ENCODE peak calls at places on chromosomes 16 and 17, in five cellular contexts. X, D, H, M and Q are unnamed samples.

GRCh38 chr17:1040216-1040600 is 43.3 kb downstream of the TIMM22 start:
- DNase-seq in X (no peak), D (no peak), H (no peak), M (no peak), Q (no peak)

GRCh38 chr17:56779898-56780777 is 53.6 kb downstream of the C17orf67 start:
- DNase-seq in X (peak), D (peak), H (peak), M (no peak), Q (peak)

GRCh38 chr17:79749156-79749815 is 18.5 kb downstream of the ENPP7 start:
- DNase-seq in X (no peak), D (no peak), H (no peak), M (no peak), Q (no peak)

GRCh38 chr17:27155866-27156265 is 138.0 kb upstream of the WSB1 start:
- DNase-seq in X (no peak), D (no peak), H (no peak), M (no peak), Q (no peak)

GRCh38 chr17:82388223-82388921 is 16.8 kb downstream of the UTS2R start:
- DNase-seq in X (no peak), D (peak), H (peak), M (no peak), Q (no peak)

GRCh38 chr17:64212122-64212521 is 50.9 kb downstream of the TEX2 start:
- DNase-seq in X (no peak), D (no peak), H (no peak), M (no peak), Q (no peak)

GRCh38 chr17:27407916-27408846 is 48.1 kb upstream of the KSR1 start:
- DNase-seq in X (no peak), D (no peak), H (no peak), M (no peak), Q (no peak)

GRCh38 chr16:29668267-29668666 is 5.2 kb downstream of the SPN start:
- DNase-seq in X (no peak), D (no peak), H (no peak), M (no peak), Q (no peak)

GRCh38 chr17:35731932-35732805 is 730 bp downstream of the RASL10B start:
- DNase-seq in X (no peak), D (peak), H (no peak), M (no peak), Q (no peak)

GRCh38 chr17:46876353-46876887 is 25.0 kb downstream of the WNT9B start:
- DNase-seq in X (no peak), D (peak), H (peak), M (no peak), Q (no peak)

GRCh38 chr16:82232806-82233205 is 62.8 kb upstream of the MPHOSPH6 start:
- DNase-seq in X (no peak), D (no peak), H (no peak), M (no peak), Q (no peak)

GRCh38 chr16:17768257-17768656 is 297.5 kb upstream of the XYLT1 start:
- DNase-seq in X (no peak), D (no peak), H (no peak), M (no peak), Q (no peak)

GRCh38 chr16:66189951-66190350 is 176.5 kb upstream of the CDH5 start:
- DNase-seq in X (no peak), D (no peak), H (no peak), M (no peak), Q (no peak)

GRCh38 chr16:88303890-88304819 is 78.6 kb upstream of the ZNF469 start:
- DNase-seq in X (no peak), D (no peak), H (peak), M (no peak), Q (no peak)

GRCh38 chr16:22195695-22196558 is 10.2 kb upstream of the EEF2K start:
- DNase-seq in X (peak), D (peak), H (peak), M (peak), Q (no peak)

GRCh38 chr16:71357681-71358080 is 842 bp upstream of the CALB2 start:
- DNase-seq in X (no peak), D (peak), H (no peak), M (no peak), Q (no peak)

GRCh38 chr17:4584125-4584834 is at the start of gene SMTNL2:
- DNase-seq in X (no peak), D (peak), H (peak), M (no peak), Q (no peak)

GRCh38 chr16:16045879-16046278 is 96.5 kb downstream of the ABCC1 start:
- DNase-seq in X (no peak), D (peak), H (no peak), M (no peak), Q (peak)

GRCh38 chr17:58324409-58325288 is 3.9 kb downstream of the TSPOAP1 start:
- DNase-seq in X (no peak), D (peak), H (no peak), M (no peak), Q (no peak)

GRCh38 chr16:566475-567361 is at the start of gene NHLRC4:
- DNase-seq in X (no peak), D (peak), H (peak), M (no peak), Q (peak)

GRCh38 chr16:83994087-83994486 is 26.0 kb downstream of the NECAB2 start:
- DNase-seq in X (no peak), D (no peak), H (no peak), M (no peak), Q (peak)

GRCh38 chr16:21088646-21089538 is 61.8 kb downstream of the DNAH3 start:
- DNase-seq in X (no peak), D (no peak), H (no peak), M (no peak), Q (no peak)

GRCh38 chr17:32958418-32958817 is 30.5 kb downstream of the TMEM98 start:
- DNase-seq in X (no peak), D (no peak), H (no peak), M (no peak), Q (no peak)

GRCh38 chr17:66970140-66970539 is 5.6 kb downstream of the CACNG4 start:
- DNase-seq in X (no peak), D (no peak), H (no peak), M (no peak), Q (no peak)

GRCh38 chr17:73290399-73291259 is 21.2 kb downstream of the CDC42EP4 start:
- DNase-seq in X (no peak), D (no peak), H (no peak), M (no peak), Q (no peak)

GRCh38 chr16:56282455-56282854 is 91.2 kb downstream of the GNAO1 start:
- DNase-seq in X (no peak), D (no peak), H (no peak), M (no peak), Q (peak)

GRCh38 chr16:11138769-11139623 is 117.0 kb downstream of the SOCS1 start:
- DNase-seq in X (no peak), D (no peak), H (no peak), M (no peak), Q (no peak)

GRCh38 chr17:36529121-36529520 is 5.5 kb downstream of the MYO19 start:
- DNase-seq in X (no peak), D (no peak), H (no peak), M (no peak), Q (no peak)

GRCh38 chr17:37261286-37261685 is 114.5 kb upstream of the C17orf78 start:
- DNase-seq in X (no peak), D (no peak), H (no peak), M (no peak), Q (no peak)

GRCh38 chr17:38577244-38577643 is 28.5 kb downstream of the SRCIN1 start:
- DNase-seq in X (no peak), D (no peak), H (no peak), M (no peak), Q (no peak)

GRCh38 chr16:49281843-49282642 is 405 bp upstream of the CBLN1 start:
- DNase-seq in X (peak), D (peak), H (peak), M (no peak), Q (no peak)

DNA sequence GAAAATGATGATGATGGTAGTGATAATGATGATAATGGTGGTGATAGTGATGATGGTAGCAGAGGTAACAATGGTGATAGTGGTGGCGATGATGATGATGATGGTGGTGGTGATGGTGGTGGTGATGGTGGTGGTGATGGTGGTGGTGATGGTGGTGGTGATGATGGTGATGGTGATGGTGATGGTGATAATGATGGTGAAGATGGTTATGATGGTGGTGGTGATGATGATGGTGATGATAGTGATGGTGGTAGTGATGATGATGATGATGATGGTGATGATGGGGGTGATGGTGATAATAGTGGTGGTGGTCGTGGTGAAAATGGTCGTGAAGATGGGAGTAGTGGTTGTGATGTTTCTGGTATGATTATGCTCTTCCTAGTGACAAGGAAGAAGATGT is 581.8 kb downstream of the HS3ST4 start:
- DNase-seq in X (no peak), D (no peak), H (no peak), M (no peak), Q (no peak)
- TF ChIP-seq GABPA in X (no peak), D (no peak), H (no peak), M (no peak), Q (no peak)

GRCh38 chr16:78461087-78461486 is 361.6 kb downstream of the WWOX start:
- DNase-seq in X (no peak), D (no peak), H (no peak), M (no peak), Q (no peak)

GRCh38 chr16:78461496-78461938 is 362.1 kb downstream of the WWOX start:
- DNase-seq in X (no peak), D (no peak), H (no peak), M (no peak), Q (no peak)

GRCh38 chr16:78460428-78460827 is 361.0 kb downstream of the WWOX start:
- DNase-seq in X (no peak), D (no peak), H (no peak), M (no peak), Q (no peak)

GRCh38 chr16:78455861-78456260 is 356.4 kb downstream of the WWOX start:
- DNase-seq in X (no peak), D (no peak), H (no peak), M (no peak), Q (no peak)

DNA sequence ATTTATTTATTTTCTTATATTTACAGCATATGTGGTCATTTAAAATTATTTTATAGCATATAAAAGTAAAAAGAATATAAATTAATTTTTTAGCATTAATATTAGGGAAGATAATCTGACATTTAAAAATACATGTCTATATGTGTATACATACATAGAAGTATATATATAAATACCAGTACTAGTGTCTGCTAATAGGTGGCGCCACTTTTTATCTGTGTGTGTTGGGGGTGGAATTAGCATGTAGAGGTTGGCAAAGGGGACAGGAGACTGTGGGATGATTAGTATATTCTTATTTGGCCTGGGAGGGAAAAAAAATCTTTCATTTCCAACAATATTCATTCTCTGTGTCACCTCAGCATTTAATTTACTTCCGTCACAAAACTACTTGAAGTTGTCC is 359.1 kb downstream of the WWOX start:
- DNase-seq in X (no peak), D (no peak), H (no peak), M (no peak), Q (no peak)
- TF ChIP-seq CTCF in X (peak), D (no peak), H (no peak), M (no peak), Q (no peak)

GRCh38 chr16:27195941-27196595 is 7.3 kb upstream of the KDM8 start:
- DNase-seq in X (no peak), D (no peak), H (no peak), M (no peak), Q (no peak)

GRCh38 chr16:27199747-27200146 is 3.6 kb upstream of the KDM8 start:
- DNase-seq in X (no peak), D (no peak), H (no peak), M (peak), Q (peak)

GRCh38 chr16:27197004-27197403 is 6.3 kb upstream of the KDM8 start:
- DNase-seq in X (no peak), D (no peak), H (no peak), M (no peak), Q (no peak)

GRCh38 chr16:27198451-27199234 is 4.7 kb upstream of the KDM8 start:
- DNase-seq in X (no peak), D (no peak), H (peak), M (no peak), Q (no peak)

DNA sequence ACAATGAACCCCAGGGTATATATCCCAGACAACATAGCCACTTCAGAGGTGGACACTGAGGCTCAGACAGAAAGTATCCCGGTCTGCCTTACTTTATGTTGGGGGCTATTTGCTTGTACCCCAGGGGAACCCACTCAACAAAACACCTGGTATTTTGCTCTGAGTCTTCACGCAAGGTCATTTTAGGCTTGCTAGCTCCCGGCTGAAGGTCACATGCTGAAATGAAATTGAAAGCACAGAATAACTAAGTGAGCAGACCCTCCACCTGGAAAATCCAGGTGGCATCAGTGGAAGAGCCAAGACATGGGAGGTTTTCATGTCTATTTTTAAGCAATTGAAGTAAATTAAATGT is 4.1 kb upstream of the KDM8 start:
- DNase-seq in X (no peak), D (no peak), H (no peak), M (peak), Q (no peak)
- H3K27ac ChIP-seq in X (no peak), D (no peak), H (peak), M (peak), Q (peak)

GRCh38 chr17:29358421-29358820 is 31.7 kb upstream of the TAOK1 start:
- DNase-seq in X (no peak), D (no peak), H (no peak), M (no peak), Q (no peak)
- TF ChIP-seq GABPA in X (no peak), D (no peak), H (no peak), M (no peak), Q (no peak)